ENCODE peak calls at places on chromosomes 5 and 9, in ten cellular contexts. Z, U, K, D, C, A, B, L, W and F are unnamed samples.

GRCh38 chr9:133184971-133185370 is 21.3 kb upstream of the GBGT1 start:
- DNase-seq in Z (peak; percentile 49), U (no peak), K (no peak), D (peak; percentile 22), C (no peak), A (peak; percentile 57), B (peak; percentile 55), L (peak; percentile 89), W (no peak), F (peak; percentile 35)

GRCh38 chr5:32233696-32234447 is 59.8 kb upstream of the GOLPH3 start:
- DNase-seq in Z (no peak), U (no peak), K (no peak), D (no peak), C (no peak), A (no peak), B (peak; percentile 31), L (peak; percentile 72), W (no peak), F (no peak)

GRCh38 chr9:94974154-94974860 is 247.8 kb downstream of the AOPEP start:
- DNase-seq in Z (no peak), U (no peak), K (no peak), D (no peak), C (no peak), A (no peak), B (no peak), L (peak; percentile 37), W (no peak), F (no peak)

GRCh38 chr5:135018457-135018856 is 15.6 kb downstream of the PITX1 start:
- DNase-seq in Z (no peak), U (peak; percentile 19), K (no peak), D (no peak), C (no peak), A (no peak), B (peak; percentile 9), L (no peak), W (peak; percentile 11), F (no peak)

GRCh38 chr5:140821375-140822280 is at the start of gene PCDHA5:
- DNase-seq in Z (no peak), U (no peak), K (no peak), D (no peak), C (no peak), A (no peak), B (no peak), L (peak; percentile 34), W (no peak), F (no peak)

GRCh38 chr9:127336708-127337352 is 60.1 kb upstream of the SLC2A8 start:
- DNase-seq in Z (peak; percentile 86), U (peak; percentile 89), K (peak; percentile 54), D (no peak), C (no peak), A (no peak), B (peak; percentile 66), L (peak; percentile 97), W (no peak), F (no peak)

GRCh38 chr9:30172206-30172605 is 2212.2 kb upstream of the ACO1 start:
- DNase-seq in Z (no peak), U (no peak), K (no peak), D (no peak), C (no peak), A (no peak), B (no peak), L (no peak), W (no peak), F (no peak)

GRCh38 chr5:169050146-169050571 is 250.8 kb downstream of the SLIT3 start:
- DNase-seq in Z (no peak), U (no peak), K (no peak), D (no peak), C (no peak), A (no peak), B (no peak), L (peak; percentile 81), W (no peak), F (no peak)

DNA sequence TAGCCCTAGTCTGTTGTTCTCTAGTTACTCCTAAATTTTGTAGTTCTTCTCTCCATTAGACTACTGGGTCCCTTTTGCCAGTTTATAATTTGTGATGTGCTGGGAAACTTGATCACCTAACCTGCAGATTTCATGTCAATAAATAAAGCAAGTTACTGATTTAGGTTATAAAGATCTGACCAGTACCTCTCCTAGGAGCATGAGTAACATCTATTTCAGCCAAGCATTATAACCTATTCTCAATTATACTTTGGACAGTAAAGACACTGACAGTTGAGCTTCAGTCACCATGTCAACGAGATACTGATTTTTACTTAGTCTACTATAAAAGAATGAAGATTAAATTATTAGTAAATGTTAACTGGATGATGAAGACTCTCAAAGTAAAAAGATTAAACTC is 36.7 kb downstream of the CSNK1A1 start:
- DNase-seq in Z (no peak), U (no peak), K (no peak), D (no peak), C (no peak), A (no peak), B (no peak), L (no peak), W (no peak), F (no peak)
- H3K4me1 ChIP-seq in Z (peaks cover 73% of the 10 kb centered on the region), U (peaks cover 64% of the 10 kb centered on the region), K (peaks cover under 1% of the 10 kb centered on the region), D (peaks cover 18% of the 10 kb centered on the region), C (peaks cover 18% of the 10 kb centered on the region), A (no peaks in the 10 kb centered on the region), B (no peaks in the 10 kb centered on the region), L (peaks cover 57% of the 10 kb centered on the region), W (peaks cover 39% of the 10 kb centered on the region), F (peaks cover 43% of the 10 kb centered on the region)

GRCh38 chr5:72601861-72602260 is 94.7 kb upstream of the ZNF366 start:
- DNase-seq in Z (no peak), U (no peak), K (no peak), D (no peak), C (no peak), A (no peak), B (no peak), L (no peak), W (no peak), F (no peak)
- H3K4me3 ChIP-seq in Z (no peak overlapping the region), U (no peak overlapping the region), K (no peak overlapping the region), D (no peak overlapping the region), C (no peak overlapping the region), A (no peak overlapping the region), B (no peak overlapping the region), L (no peak overlapping the region), W (no peak overlapping the region), F (no peak overlapping the region)

GRCh38 chr5:132778129-132778528 is 1.1 kb upstream of the SEPTIN8 start:
- DNase-seq in Z (no peak), U (no peak), K (no peak), D (no peak), C (no peak), A (no peak), B (no peak), L (no peak), W (no peak), F (no peak)
- H3K27ac ChIP-seq in Z (peak overlapping the region; percentile 87), U (no peak overlapping the region), K (peak overlapping the region; percentile 96), D (no peak overlapping the region), C (no peak overlapping the region), A (no peak overlapping the region), B (no peak overlapping the region), L (no peak overlapping the region), W (no peak overlapping the region), F (no peak overlapping the region)

GRCh38 chr5:142977363-142978051 is 207.3 kb downstream of the ARHGAP26 start:
- DNase-seq in Z (no peak), U (no peak), K (no peak), D (peak; percentile 41), C (no peak), A (peak; percentile 81), B (no peak), L (peak; percentile 85), W (no peak), F (peak; percentile 82)
- H3K4me1 ChIP-seq in Z (peaks cover 44% of the 10 kb centered on the region), U (peaks cover 20% of the 10 kb centered on the region), K (peaks cover 5% of the 10 kb centered on the region), D (peaks cover 57% of the 10 kb centered on the region), C (no peaks in the 10 kb centered on the region), A (peaks cover 47% of the 10 kb centered on the region), B (peaks cover 11% of the 10 kb centered on the region), L (peaks cover 39% of the 10 kb centered on the region), W (peaks cover 69% of the 10 kb centered on the region), F (peaks cover 69% of the 10 kb centered on the region)

GRCh38 chr5:7850241-7850532 is 746 bp downstream of the CFAP90 start:
- DNase-seq in Z (no peak), U (no peak), K (no peak), D (no peak), C (no peak), A (no peak), B (no peak), L (no peak), W (no peak), F (no peak)
- H3K4me3 ChIP-seq in Z (peak overlapping the region; percentile 59), U (peak overlapping the region; percentile 70), K (peak overlapping the region; percentile 73), D (peak overlapping the region; percentile 46), C (no peak overlapping the region), A (no peak overlapping the region), B (peak overlapping the region; percentile 49), L (no peak overlapping the region), W (peak overlapping the region; percentile 60), F (no peak overlapping the region)

GRCh38 chr5:31194458-31194808 is 947 bp downstream of the CDH6 start:
- DNase-seq in Z (no peak), U (no peak), K (no peak), D (no peak), C (no peak), A (no peak), B (no peak), L (peak; percentile 47), W (no peak), F (no peak)
- H3K27ac ChIP-seq in Z (peak overlapping the region; percentile 51), U (peak overlapping the region; percentile 16), K (no peak overlapping the region), D (no peak overlapping the region), C (no peak overlapping the region), A (no peak overlapping the region), B (no peak overlapping the region), L (no peak overlapping the region), W (peak overlapping the region; percentile 44), F (no peak overlapping the region)